ENCODE peak calls at places on chromosomes 13 and 19, in eight cellular contexts. K is HL-60, N is GM23338, E is SK-N-SH, Z is suprapubic skin, P is spleen, A is sigmoid colon, F is transverse colon. B is an unnamed sample.

GRCh38 chr19:30473334-30473867 is 101.2 kb downstream of the ZNF536 start:
- DNase-seq in N (no peak), E (no peak), Z (no peak), P (no peak), K (no peak), F (no peak), A (no peak), B (no peak)

GRCh38 chr13:106139407-106139806 is 396.1 kb downstream of the EFNB2 start:
- DNase-seq in N (no peak), F (no peak), Z (no peak), P (no peak), A (no peak), E (no peak), K (no peak), B (no peak)

GRCh38 chr19:33400856-33401682 is 27.6 kb downstream of the CEBPG start:
- DNase-seq in P (peak; percentile 74), F (peak; percentile 4), N (no peak), A (peak; percentile 65), Z (no peak), E (peak; percentile 27), K (no peak), B (no peak)

GRCh38 chr19:37963190-37963947 is 56.4 kb downstream of the SIPA1L3 start:
- DNase-seq in N (no peak), P (no peak), Z (no peak), A (no peak), K (no peak), E (no peak), F (no peak), B (no peak)

GRCh38 chr13:43270043-43270830 is 246.9 kb downstream of the DNAJC15 start:
- DNase-seq in N (no peak), Z (no peak), P (no peak), K (no peak), A (no peak), F (no peak), E (no peak), B (no peak)

GRCh38 chr13:91399189-91400093 is 1.0 kb downstream of the GPC5 start:
- DNase-seq in F (no peak), E (peak; percentile 10), A (no peak), P (no peak), K (no peak), N (peak; percentile 43), Z (no peak), B (no peak)

GRCh38 chr19:51131780-51132680 is 7.3 kb downstream of the SIGLEC9 start:
- DNase-seq in A (peak; percentile 70), E (peak; percentile 34), K (peak; percentile 59), P (peak; percentile 86), N (peak; percentile 59), F (peak; percentile 31), Z (peak; percentile 80), B (peak; percentile 56)

GRCh38 chr19:47699360-47699917 is 13.8 kb upstream of the EHD2 start:
- DNase-seq in Z (no peak), E (peak; percentile 95), F (peak; percentile 52), K (peak; percentile 21), N (peak; percentile 83), A (no peak), P (peak; percentile 85), B (peak; percentile 59)

DNA sequence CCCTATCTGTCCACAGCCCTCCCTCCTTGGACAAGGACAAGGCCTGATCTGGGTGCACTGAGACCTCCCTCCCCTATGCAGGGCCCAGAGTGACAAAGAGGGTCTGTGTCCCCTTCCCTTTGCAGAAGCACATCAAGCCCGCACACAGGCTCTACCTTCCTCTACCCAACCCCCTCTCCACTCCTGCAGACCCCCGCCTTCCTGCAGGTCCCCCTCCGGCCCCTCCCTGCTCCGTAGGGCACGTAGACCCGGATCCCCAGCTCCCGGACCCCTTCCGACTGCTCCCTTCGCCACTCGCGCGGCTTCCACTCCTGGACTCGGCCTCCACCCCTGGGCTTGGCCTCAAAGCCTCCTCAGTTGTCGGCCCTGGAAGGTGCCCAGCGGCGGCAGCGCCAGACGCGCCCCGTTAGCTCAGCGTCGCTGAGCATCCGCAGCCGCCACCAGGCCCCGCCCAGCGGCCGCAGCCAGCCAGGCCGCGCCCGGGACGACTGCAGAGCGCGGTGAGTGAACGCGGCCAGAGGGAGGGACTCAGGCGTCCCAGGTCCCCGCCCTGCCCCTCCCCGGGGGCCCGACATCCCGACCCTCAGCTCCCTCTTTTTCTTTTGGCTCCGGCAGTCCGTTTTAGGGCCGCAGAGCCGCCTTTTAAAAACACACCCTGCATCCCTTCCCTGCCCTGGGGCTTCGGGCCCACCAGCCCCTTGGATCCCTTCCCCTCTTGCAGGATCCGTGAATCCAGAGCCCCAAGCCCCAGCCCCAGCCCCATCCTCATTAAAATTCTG is 1.6 kb upstream of the MYADM start:
- DNase-seq in K (no peak), Z (peak; percentile 92), F (peak; percentile 81), E (peak; percentile 87), P (peak; percentile 92), A (peak; percentile 91), N (peak; percentile 85), B (peak; percentile 71)
- TF ChIP-seq POLR2AphosphoS5 in K (no peak), Z (peak; percentile 76), F (peak; percentile 49), E (peak; percentile 62), P (peak; percentile 65), A (peak; percentile 75), N (peak; percentile 67), B (no peak)

DNA sequence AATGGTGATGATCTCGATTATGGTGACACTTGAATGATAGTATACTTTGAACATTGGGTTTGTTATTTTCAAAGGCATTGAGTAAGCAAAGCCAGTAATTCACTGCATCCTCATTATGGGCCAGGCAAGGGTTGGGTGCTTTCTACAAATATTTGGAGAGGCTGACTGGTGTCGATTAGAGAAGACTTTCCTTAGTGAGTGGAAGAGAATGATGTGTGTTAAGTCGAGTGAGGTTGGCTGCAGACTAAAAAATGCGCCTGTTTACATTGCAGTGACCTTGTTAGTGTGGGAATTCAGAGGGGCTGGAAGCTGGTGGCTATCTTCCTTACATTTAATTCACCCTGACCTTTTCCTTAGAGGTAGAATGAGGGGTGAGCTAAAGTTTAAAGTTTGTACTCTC is 22.4 kb upstream of the RNF113B start:
- DNase-seq in Z (no peak), P (no peak), A (no peak), F (no peak), N (peak; percentile 56), K (no peak), E (no peak), B (no peak)
- H3K27ac ChIP-seq in Z (no peak overlapping the region), P (no peak overlapping the region), A (peak overlapping the region; percentile 88), F (no peak overlapping the region), N (peak overlapping the region; percentile 97), K (no peak overlapping the region), E (no peak overlapping the region), B (no peak overlapping the region)

GRCh38 chr19:19849056-19849455 is 16.6 kb upstream of the ZNF253 start:
- DNase-seq in K (no peak), P (no peak), A (no peak), Z (no peak), E (no peak), N (no peak), F (no peak), B (no peak)

DNA sequence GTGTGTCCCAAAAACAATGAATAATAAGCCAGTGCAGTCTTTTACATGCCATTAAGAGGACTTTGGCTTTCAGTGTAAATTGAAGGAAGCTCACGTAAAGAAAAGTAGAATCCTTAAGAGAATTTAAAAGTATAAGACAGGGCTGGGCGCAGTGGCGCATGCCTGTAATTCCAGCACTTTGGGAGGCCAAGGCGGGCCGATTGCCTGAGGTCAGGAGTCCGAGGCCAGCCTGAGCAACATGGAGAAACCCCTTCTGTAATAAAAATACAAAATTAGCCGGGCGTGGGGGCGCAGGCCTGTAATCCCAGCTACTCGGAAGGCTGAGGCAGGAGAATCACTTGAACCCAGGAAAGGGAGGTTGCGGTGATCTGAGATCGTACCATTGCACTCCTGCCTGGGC is 17.9 kb upstream of the ZNF253 start:
- DNase-seq in K (no peak), E (no peak), Z (no peak), A (no peak), N (no peak), P (no peak), F (no peak), B (no peak)
- TF ChIP-seq POLR2AphosphoS5 in K (no peak), E (no peak), Z (no peak), A (no peak), N (no peak), P (no peak), F (no peak), B (no peak)

DNA sequence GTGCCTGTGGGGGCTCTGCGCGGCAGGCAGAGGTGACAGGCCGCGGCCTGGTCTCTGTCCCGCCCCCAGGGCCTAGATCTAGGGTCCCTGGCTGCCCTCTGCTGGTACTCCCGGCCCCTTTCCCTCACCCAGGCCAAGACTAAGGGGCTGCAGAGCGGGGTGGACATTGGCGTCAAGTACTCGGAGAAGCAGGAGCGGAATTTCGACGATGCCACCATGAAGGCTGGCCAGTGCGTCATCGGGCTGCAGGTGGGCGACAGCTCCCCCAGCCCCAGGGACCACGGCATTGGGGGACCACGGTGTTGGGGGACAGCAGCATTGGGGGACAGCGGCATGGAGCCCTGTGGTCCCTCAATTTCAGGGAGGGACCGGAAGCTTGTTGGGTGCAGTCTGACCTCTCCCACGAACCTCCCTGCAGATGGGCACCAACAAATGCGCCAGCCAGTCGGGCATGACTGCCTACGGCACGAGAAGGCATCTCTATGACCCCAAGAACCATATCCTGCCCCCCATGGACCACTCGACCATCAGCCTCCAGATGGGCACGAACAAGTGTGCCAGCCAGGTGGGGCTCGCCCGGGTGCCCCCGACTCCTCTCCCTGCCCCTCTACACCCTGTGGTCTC is 3.8 kb upstream of the ABCA7 start:
- DNase-seq in A (no peak), N (peak; percentile 71), F (peak; percentile 7), Z (no peak), E (no peak), K (no peak), P (peak; percentile 81), B (no peak)
- H3K27ac ChIP-seq in A (no peak overlapping the region), N (no peak overlapping the region), F (no peak overlapping the region), Z (no peak overlapping the region), E (no peak overlapping the region), K (no peak overlapping the region), P (no peak overlapping the region), B (no peak overlapping the region)

GRCh38 chr13:47549219-47549752 is 451.8 kb downstream of the SUCLA2 start:
- DNase-seq in Z (no peak), N (peak; percentile 62), F (no peak), A (no peak), E (no peak), K (no peak), P (no peak), B (no peak)
- TF ChIP-seq POLR2AphosphoS5 in Z (no peak), N (no peak), F (no peak), A (no peak), E (no peak), K (no peak), P (no peak), B (no peak)